ENCODE peak calls at places on chromosome 7, in four cellular contexts. T, X, S and Z are unnamed samples.

GRCh38 chr7:69683002-69683401 is 84.7 kb downstream of the AUTS2 start:
- DNase-seq in S (no peak), T (no peak), X (no peak), Z (peak; percentile 56)

GRCh38 chr7:45662018-45662417 is 87.8 kb downstream of the ADCY1 start:
- DNase-seq in T (no peak), S (no peak), X (no peak), Z (no peak)

GRCh38 chr7:47844311-47844710 is 104.0 kb downstream of the PKD1L1 start:
- DNase-seq in T (no peak), S (no peak), X (no peak), Z (no peak)

GRCh38 chr7:37482505-37482904 is 33.8 kb upstream of the ELMO1 start:
- DNase-seq in S (no peak), X (no peak), T (no peak), Z (no peak)

GRCh38 chr7:92134271-92135099 is at the start of gene CYP51A1:
- DNase-seq in T (peak; percentile 87), S (peak; percentile 97), X (peak; percentile 94), Z (peak; percentile 94)

GRCh38 chr7:151449990-151450389 is 10.0 kb upstream of the CRYGN start:
- DNase-seq in S (no peak), X (no peak), T (no peak), Z (no peak)

GRCh38 chr7:131895541-131896173 is 339.2 kb upstream of the PODXL start:
- DNase-seq in S (no peak), T (no peak), X (no peak), Z (no peak)

GRCh38 chr7:48964074-48964473 is 39.7 kb downstream of the CDC14C start:
- DNase-seq in T (no peak), X (no peak), S (no peak), Z (no peak)

GRCh38 chr7:8389898-8390642 is 43.3 kb upstream of the NXPH1 start:
- DNase-seq in S (peak; percentile 26), T (no peak), X (no peak), Z (peak; percentile 71)

GRCh38 chr7:123075838-123076462 is 80.5 kb upstream of the TAS2R16 start:
- DNase-seq in T (no peak), X (no peak), S (no peak), Z (no peak)

GRCh38 chr7:118289476-118289875 is 65.0 kb downstream of the ANKRD7 start:
- DNase-seq in X (no peak), T (no peak), S (no peak), Z (no peak)

GRCh38 chr7:100444311-100445278 is 8.3 kb upstream of the PPP1R35 start:
- DNase-seq in T (no peak), S (no peak), X (no peak), Z (peak; percentile 63)

GRCh38 chr7:44289341-44290249 is 35.8 kb downstream of the CAMK2B start:
- DNase-seq in T (no peak), X (peak; percentile 30), S (peak; percentile 15), Z (peak; percentile 69)

GRCh38 chr7:66255533-66256100 is 50.5 kb downstream of the TPST1 start:
- DNase-seq in T (no peak), S (no peak), X (no peak), Z (no peak)

GRCh38 chr7:157479326-157479725 is 142.5 kb downstream of the DNAJB6 start:
- DNase-seq in T (no peak), X (no peak), S (no peak), Z (no peak)
- H3K27ac ChIP-seq in T (no peak overlapping the region), X (no peak overlapping the region), S (no peak overlapping the region), Z (no peak overlapping the region)

GRCh38 chr7:80916770-80917681 is 1.8 kb downstream of the SEMA3C start:
- DNase-seq in X (no peak), T (no peak), S (no peak), Z (no peak)
- H3K27me3 ChIP-seq in X (peaks cover 23% of the 10 kb centered on the region), T (peaks cover 30% of the 10 kb centered on the region), S (no peaks in the 10 kb centered on the region), Z (no peaks in the 10 kb centered on the region)

DNA sequence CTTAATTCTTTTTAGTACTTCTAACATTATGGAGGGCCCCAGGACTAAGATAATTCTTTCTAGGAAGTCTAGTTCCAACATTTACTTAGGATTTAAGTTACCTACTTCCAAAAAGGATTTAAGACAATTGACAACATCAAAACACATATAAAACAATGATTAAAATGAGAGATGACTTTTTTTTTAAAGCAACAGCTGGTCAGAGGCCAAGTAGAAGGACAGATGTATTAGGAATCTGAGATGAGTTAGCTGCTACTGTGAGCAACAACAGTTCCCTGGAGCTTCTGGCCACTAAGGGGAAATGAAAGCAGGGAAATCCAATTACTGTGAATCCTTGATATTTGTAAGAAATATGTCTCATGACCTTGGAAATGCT is 222.3 kb downstream of the PHTF2 start:
- DNase-seq in S (no peak), T (no peak), X (no peak), Z (no peak)
- H3K27ac ChIP-seq in S (no peak overlapping the region), T (no peak overlapping the region), X (peak overlapping the region; percentile 97), Z (no peak overlapping the region)

GRCh38 chr7:42235734-42236133 is 1.3 kb downstream of the GLI3 start:
- DNase-seq in T (no peak), S (peak; percentile 25), X (no peak), Z (peak; percentile 22)
- H3K27me3 ChIP-seq in T (peaks cover 55% of the 10 kb centered on the region), S (no peaks in the 10 kb centered on the region), X (peaks cover 9% of the 10 kb centered on the region), Z (no peaks in the 10 kb centered on the region)

GRCh38 chr7:157729566-157729965 is 392.8 kb downstream of the DNAJB6 start:
- DNase-seq in X (no peak), T (no peak), S (no peak), Z (no peak)
- H3K27ac ChIP-seq in X (no peak overlapping the region), T (no peak overlapping the region), S (no peak overlapping the region), Z (no peak overlapping the region)

DNA sequence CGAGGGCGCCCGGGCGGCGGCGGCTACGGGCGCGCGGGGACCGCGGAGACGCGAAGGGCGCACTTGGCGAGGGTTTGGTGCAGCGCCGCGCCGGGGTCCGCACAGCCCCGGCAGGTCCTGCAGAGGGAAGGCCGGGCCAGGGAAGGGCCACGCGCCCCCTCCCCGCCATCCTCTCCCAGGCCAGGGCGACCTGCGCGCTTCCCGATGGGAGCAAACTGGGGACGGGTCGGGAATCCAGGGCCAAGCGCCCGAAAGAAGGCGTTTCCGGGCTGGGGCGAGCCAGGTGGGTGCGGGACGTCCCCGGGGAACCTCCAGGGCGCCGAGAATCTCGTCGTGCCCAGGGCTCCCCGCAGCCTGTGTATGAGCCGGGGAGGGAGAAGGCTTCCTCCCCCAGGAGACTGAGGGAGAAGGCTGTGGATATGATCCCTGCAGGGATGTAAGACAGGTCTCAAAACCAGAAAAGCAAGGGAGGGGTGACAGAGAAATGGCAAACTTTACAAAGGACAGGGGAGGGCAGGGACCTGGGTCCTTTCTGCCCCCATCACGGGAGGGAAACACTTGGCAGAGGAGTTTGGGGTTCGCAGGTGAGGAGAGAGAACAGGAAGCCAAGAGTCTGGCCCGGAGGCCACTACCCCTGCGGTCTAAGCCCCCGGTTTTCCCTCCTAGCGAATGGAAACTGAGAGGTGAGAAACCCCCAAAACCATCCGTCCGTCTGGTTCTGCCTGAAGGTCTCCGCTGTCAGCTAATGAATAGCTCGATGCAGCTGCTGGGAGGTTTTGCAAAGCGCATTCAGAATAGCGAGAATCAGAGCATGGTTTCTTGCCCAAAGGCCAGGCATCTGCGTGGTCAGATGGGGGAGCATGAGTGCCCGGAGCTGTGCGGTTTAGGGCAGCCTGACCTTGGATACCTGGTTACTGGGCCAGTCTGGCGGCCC is 674 bp downstream of the AMZ1 start:
- DNase-seq in S (no peak), T (no peak), X (no peak), Z (no peak)
- H3K27me3 ChIP-seq in S (peaks cover 37% of the 10 kb centered on the region), T (peaks cover 24% of the 10 kb centered on the region), X (peaks cover 58% of the 10 kb centered on the region), Z (no peaks in the 10 kb centered on the region)